ENCODE peak calls at places on chromosomes 13 and 19, in five cellular contexts. One of them, this sample, is unnamed. For H3K4me1, the result is how much of the 10 kb centered on the place peaks cover.

GRCh38 chr19:42554046-42554575 is 25.8 kb upstream of the CEACAM1 start:
- DNase-seq in body of pancreas: no peak
- DNase-seq in thoracic aorta: no peak
- DNase-seq in kidney: no peak
- DNase-seq in mucosa of descending colon: peak
- DNase-seq in this sample: peak

GRCh38 chr19:47619763-47620162 is 10.8 kb downstream of the BICRA start:
- DNase-seq in body of pancreas: no peak
- DNase-seq in thoracic aorta: no peak
- DNase-seq in kidney: no peak
- DNase-seq in mucosa of descending colon: no peak
- DNase-seq in this sample: no peak

GRCh38 chr13:74839656-74840055 is 642.3 kb downstream of the TBC1D4 start:
- DNase-seq in body of pancreas: no peak
- DNase-seq in thoracic aorta: no peak
- DNase-seq in kidney: no peak
- DNase-seq in mucosa of descending colon: no peak
- DNase-seq in this sample: no peak

GRCh38 chr13:44790289-44790688 is 199.0 kb downstream of the NUFIP1 start:
- DNase-seq in body of pancreas: no peak
- DNase-seq in thoracic aorta: no peak
- DNase-seq in kidney: no peak
- DNase-seq in mucosa of descending colon: no peak
- DNase-seq in this sample: no peak

GRCh38 chr13:97878421-97879375 is 74.8 kb upstream of the IPO5 start:
- DNase-seq in body of pancreas: no peak
- DNase-seq in thoracic aorta: no peak
- DNase-seq in kidney: no peak
- DNase-seq in mucosa of descending colon: no peak
- DNase-seq in this sample: no peak

GRCh38 chr19:39341122-39341719 is 1.0 kb upstream of the SAMD4B start:
- DNase-seq in body of pancreas: peak
- DNase-seq in thoracic aorta: no peak
- DNase-seq in kidney: peak
- DNase-seq in mucosa of descending colon: peak
- DNase-seq in this sample: no peak

GRCh38 chr19:6218497-6219146 is 61.2 kb downstream of the MLLT1 start:
- DNase-seq in body of pancreas: peak
- DNase-seq in thoracic aorta: peak
- DNase-seq in kidney: peak
- DNase-seq in mucosa of descending colon: peak
- DNase-seq in this sample: peak

GRCh38 chr13:30618186-30618937 is 642 bp downstream of the USPL1 start:
- DNase-seq in body of pancreas: peak
- DNase-seq in thoracic aorta: no peak
- DNase-seq in kidney: peak
- DNase-seq in mucosa of descending colon: peak
- DNase-seq in this sample: no peak

GRCh38 chr19:42191855-42192254 is 25.6 kb downstream of the DEDD2 start:
- DNase-seq in body of pancreas: no peak
- DNase-seq in thoracic aorta: no peak
- DNase-seq in kidney: no peak
- DNase-seq in mucosa of descending colon: no peak
- DNase-seq in this sample: no peak

GRCh38 chr13:50713849-50714248 is 129.6 kb downstream of the DLEU7 start:
- DNase-seq in body of pancreas: no peak
- DNase-seq in thoracic aorta: no peak
- DNase-seq in kidney: no peak
- DNase-seq in mucosa of descending colon: no peak
- DNase-seq in this sample: no peak

GRCh38 chr13:79404985-79405384 is 1.1 kb downstream of the RBM26 start:
- DNase-seq in body of pancreas: no peak
- DNase-seq in thoracic aorta: no peak
- DNase-seq in kidney: no peak
- DNase-seq in mucosa of descending colon: no peak
- DNase-seq in this sample: no peak

GRCh38 chr13:100102042-100102441 is 13.1 kb downstream of the PCCA start:
- DNase-seq in body of pancreas: no peak
- DNase-seq in thoracic aorta: no peak
- DNase-seq in kidney: no peak
- DNase-seq in mucosa of descending colon: no peak
- DNase-seq in this sample: no peak

GRCh38 chr13:46180393-46180792 is 1.6 kb downstream of the LCP1 start:
- DNase-seq in body of pancreas: no peak
- DNase-seq in thoracic aorta: no peak
- DNase-seq in kidney: no peak
- DNase-seq in mucosa of descending colon: no peak
- DNase-seq in this sample: no peak
- H3K4me3 ChIP-seq in body of pancreas: no peak
- H3K4me3 ChIP-seq in thoracic aorta: peak
- H3K4me3 ChIP-seq in kidney: peak
- H3K4me3 ChIP-seq in mucosa of descending colon: no peak
- H3K4me3 ChIP-seq in this sample: no peak

GRCh38 chr13:112955271-112955937 is 13.6 kb upstream of the MCF2L start:
- DNase-seq in body of pancreas: no peak
- DNase-seq in thoracic aorta: no peak
- DNase-seq in kidney: no peak
- DNase-seq in mucosa of descending colon: no peak
- DNase-seq in this sample: no peak
- H3K4me1 ChIP-seq in body of pancreas: under half
- H3K4me1 ChIP-seq in thoracic aorta: under half
- H3K4me1 ChIP-seq in kidney: under half
- H3K4me1 ChIP-seq in mucosa of descending colon: under half
- H3K4me1 ChIP-seq in this sample: under half

GRCh38 chr19:17836530-17836929 is 11.3 kb downstream of the JAK3 start:
- DNase-seq in body of pancreas: no peak
- DNase-seq in thoracic aorta: no peak
- DNase-seq in kidney: no peak
- DNase-seq in mucosa of descending colon: no peak
- DNase-seq in this sample: no peak

GRCh38 chr19:17835182-17836006 is 12.4 kb downstream of the JAK3 start:
- DNase-seq in body of pancreas: no peak
- DNase-seq in thoracic aorta: no peak
- DNase-seq in kidney: no peak
- DNase-seq in mucosa of descending colon: no peak
- DNase-seq in this sample: no peak

GRCh38 chr19:17831419-17831888 is 10.1 kb upstream of the INSL3 start:
- DNase-seq in body of pancreas: no peak
- DNase-seq in thoracic aorta: no peak
- DNase-seq in kidney: peak
- DNase-seq in mucosa of descending colon: no peak
- DNase-seq in this sample: no peak

GRCh38 chr19:17832443-17833208 is 11.3 kb upstream of the INSL3 start:
- DNase-seq in body of pancreas: no peak
- DNase-seq in thoracic aorta: no peak
- DNase-seq in kidney: no peak
- DNase-seq in mucosa of descending colon: no peak
- DNase-seq in this sample: no peak

GRCh38 chr19:17834350-17835181 is 13.2 kb downstream of the JAK3 start:
- DNase-seq in body of pancreas: no peak
- DNase-seq in thoracic aorta: no peak
- DNase-seq in kidney: no peak
- DNase-seq in mucosa of descending colon: no peak
- DNase-seq in this sample: no peak
- TF ChIP-seq CTCF in body of pancreas: no peak
- TF ChIP-seq CTCF in thoracic aorta: no peak
- TF ChIP-seq CTCF in kidney: no peak
- TF ChIP-seq CTCF in mucosa of descending colon: no peak
- TF ChIP-seq CTCF in this sample: no peak

GRCh38 chr19:4327252-4327876 is 11.3 kb downstream of the STAP2 start:
- DNase-seq in body of pancreas: peak
- DNase-seq in thoracic aorta: no peak
- DNase-seq in kidney: peak
- DNase-seq in mucosa of descending colon: peak
- DNase-seq in this sample: peak
- H3K4me3 ChIP-seq in body of pancreas: no peak
- H3K4me3 ChIP-seq in thoracic aorta: peak
- H3K4me3 ChIP-seq in kidney: no peak
- H3K4me3 ChIP-seq in mucosa of descending colon: no peak
- H3K4me3 ChIP-seq in this sample: peak

GRCh38 chr13:49543656-49544055 is 41.7 kb downstream of the RCBTB1 start:
- DNase-seq in body of pancreas: no peak
- DNase-seq in thoracic aorta: no peak
- DNase-seq in kidney: no peak
- DNase-seq in mucosa of descending colon: no peak
- DNase-seq in this sample: no peak
- H3K4me1 ChIP-seq in body of pancreas: under half
- H3K4me1 ChIP-seq in thoracic aorta: under half
- H3K4me1 ChIP-seq in kidney: under half
- H3K4me1 ChIP-seq in mucosa of descending colon: under half
- H3K4me1 ChIP-seq in this sample: under half

GRCh38 chr13:73258396-73258795 is 199.6 kb downstream of the KLF5 start:
- DNase-seq in body of pancreas: no peak
- DNase-seq in thoracic aorta: no peak
- DNase-seq in kidney: no peak
- DNase-seq in mucosa of descending colon: no peak
- DNase-seq in this sample: no peak
- TF ChIP-seq CTCF in body of pancreas: no peak
- TF ChIP-seq CTCF in thoracic aorta: no peak
- TF ChIP-seq CTCF in kidney: no peak
- TF ChIP-seq CTCF in mucosa of descending colon: no peak
- TF ChIP-seq CTCF in this sample: no peak

GRCh38 chr19:45156231-45156630 is 4.6 kb downstream of the NKPD1 start:
- DNase-seq in body of pancreas: no peak
- DNase-seq in thoracic aorta: no peak
- DNase-seq in kidney: no peak
- DNase-seq in mucosa of descending colon: no peak
- DNase-seq in this sample: no peak
- H3K4me3 ChIP-seq in body of pancreas: no peak
- H3K4me3 ChIP-seq in thoracic aorta: no peak
- H3K4me3 ChIP-seq in kidney: no peak
- H3K4me3 ChIP-seq in mucosa of descending colon: no peak
- H3K4me3 ChIP-seq in this sample: no peak

This sample was measured in right atrium auricular region.